ENCODE peak calls at places on chromosomes 6 and 20, in four cellular contexts. J is IMR-90, Q is AG04450, K is A549. T is an unnamed sample.

GRCh38 chr6:167711784-167712183 is 114.9 kb upstream of the AFDN start:
- DNase-seq in K (no peak), J (no peak), Q (no peak), T (no peak)

GRCh38 chr20:25223179-25223661 is 24.7 kb upstream of the PYGB start:
- DNase-seq in Q (peak), J (peak), K (peak), T (peak)

GRCh38 chr6:108118791-108119211 is 44.3 kb upstream of the OSTM1 start:
- DNase-seq in K (no peak), J (no peak), Q (no peak), T (no peak)

GRCh38 chr20:63364801-63365585 is 3.8 kb upstream of the CHRNA4 start:
- DNase-seq in K (no peak), Q (no peak), J (no peak), T (no peak)

GRCh38 chr6:4849214-4849613 is 73.0 kb downstream of the CDYL start:
- DNase-seq in J (peak), K (no peak), Q (no peak), T (no peak)

GRCh38 chr6:143149771-143150170 is 89.1 kb downstream of the AIG1 start:
- DNase-seq in Q (no peak), K (no peak), J (peak), T (no peak)

GRCh38 chr20:37808752-37809070 is 94.2 kb upstream of the VSTM2L start:
- DNase-seq in J (no peak), Q (no peak), K (no peak), T (no peak)

GRCh38 chr20:11311659-11312058 is 606.0 kb upstream of the BTBD3 start:
- DNase-seq in J (no peak), Q (no peak), K (no peak), T (no peak)

GRCh38 chr20:38706482-38706881 is 17.8 kb upstream of the SLC32A1 start:
- DNase-seq in J (no peak), Q (no peak), K (no peak), T (no peak)

GRCh38 chr6:152952045-152952444 is 30.8 kb downstream of the FBXO5 start:
- DNase-seq in J (peak), Q (no peak), K (no peak), T (no peak)

GRCh38 chr20:59515013-59515905 is 89.1 kb upstream of the PHACTR3 start:
- DNase-seq in K (peak), J (peak), Q (no peak), T (no peak)
- TF ChIP-seq CTCF in K (peak), J (peak), Q (peak), T (peak)

DNA sequence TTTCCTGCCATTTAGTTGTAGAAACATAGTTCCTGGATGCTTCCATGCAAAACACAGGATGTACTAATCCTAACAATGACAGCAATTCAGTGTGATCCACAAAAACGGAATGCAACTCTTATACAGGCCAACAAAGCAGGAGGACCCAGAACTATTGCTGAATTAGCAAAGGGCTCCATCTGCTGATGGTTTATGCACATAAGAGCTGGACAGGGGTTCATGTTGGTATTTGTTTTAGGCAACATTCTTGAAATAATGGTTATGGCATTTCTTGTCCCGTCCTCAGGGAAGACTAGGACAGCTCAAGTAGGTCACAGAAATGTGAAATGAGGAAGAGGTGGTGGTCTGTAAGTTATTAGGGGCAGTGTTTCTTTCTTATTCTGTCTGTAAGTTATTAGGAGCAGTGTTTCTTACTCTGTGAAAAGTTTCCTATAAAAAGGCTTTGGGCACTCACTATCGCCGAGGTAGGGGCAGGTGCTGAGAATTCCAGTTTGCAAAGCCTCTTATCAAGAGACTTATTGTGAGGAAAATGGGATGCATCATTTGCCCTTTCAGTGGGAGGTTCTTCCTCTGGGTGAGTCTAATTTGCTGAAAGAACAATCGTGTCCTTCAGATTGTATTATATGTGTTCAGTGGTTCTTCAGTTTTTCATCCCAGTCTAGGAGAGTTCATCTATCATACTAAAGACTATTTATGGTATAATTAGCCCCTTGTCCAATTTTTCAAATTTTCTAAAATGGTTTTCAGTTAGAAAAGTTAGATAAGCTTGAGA is 171.1 kb downstream of the MCHR2 start:
- DNase-seq in J (peak), Q (peak), K (peak), T (peak)
- TF ChIP-seq CTCF in J (peak), Q (peak), K (peak), T (peak)

DNA sequence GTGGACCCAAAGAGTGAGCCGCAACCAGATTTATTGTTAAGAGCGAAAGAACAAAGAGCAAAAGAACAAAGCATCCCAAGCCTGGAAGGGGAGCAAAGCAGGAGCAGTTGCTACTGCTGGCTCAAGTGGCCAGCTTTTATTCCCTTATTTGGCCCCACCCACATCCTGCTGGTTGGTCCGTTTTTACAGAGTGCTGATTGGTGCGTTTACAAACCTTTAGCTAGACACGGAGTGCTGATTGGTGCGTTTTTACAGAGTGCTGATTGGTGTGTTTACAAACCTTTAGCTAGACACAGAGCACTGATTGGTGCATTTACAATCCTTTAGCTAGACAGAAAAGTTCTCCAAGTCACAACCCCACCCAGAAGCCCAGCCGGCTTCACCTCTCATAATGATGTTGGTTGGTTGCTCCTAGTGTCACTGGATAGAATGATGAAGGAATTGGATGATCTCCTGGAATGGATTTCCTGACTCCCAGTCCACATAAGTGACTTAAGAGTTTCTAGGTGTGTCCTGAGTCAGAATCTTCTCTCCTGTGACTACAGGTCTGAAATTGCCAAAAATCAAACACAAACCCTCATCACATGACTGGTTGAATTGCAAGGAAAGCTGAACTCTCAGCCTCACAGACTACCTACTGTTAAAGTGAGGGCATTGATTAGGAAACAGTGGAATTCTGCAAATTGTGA is 52.1 kb upstream of the CAP2 start:
- DNase-seq in Q (no peak), K (no peak), J (no peak), T (no peak)
- TF ChIP-seq CTCF in Q (no peak), K (no peak), J (no peak), T (no peak)

DNA sequence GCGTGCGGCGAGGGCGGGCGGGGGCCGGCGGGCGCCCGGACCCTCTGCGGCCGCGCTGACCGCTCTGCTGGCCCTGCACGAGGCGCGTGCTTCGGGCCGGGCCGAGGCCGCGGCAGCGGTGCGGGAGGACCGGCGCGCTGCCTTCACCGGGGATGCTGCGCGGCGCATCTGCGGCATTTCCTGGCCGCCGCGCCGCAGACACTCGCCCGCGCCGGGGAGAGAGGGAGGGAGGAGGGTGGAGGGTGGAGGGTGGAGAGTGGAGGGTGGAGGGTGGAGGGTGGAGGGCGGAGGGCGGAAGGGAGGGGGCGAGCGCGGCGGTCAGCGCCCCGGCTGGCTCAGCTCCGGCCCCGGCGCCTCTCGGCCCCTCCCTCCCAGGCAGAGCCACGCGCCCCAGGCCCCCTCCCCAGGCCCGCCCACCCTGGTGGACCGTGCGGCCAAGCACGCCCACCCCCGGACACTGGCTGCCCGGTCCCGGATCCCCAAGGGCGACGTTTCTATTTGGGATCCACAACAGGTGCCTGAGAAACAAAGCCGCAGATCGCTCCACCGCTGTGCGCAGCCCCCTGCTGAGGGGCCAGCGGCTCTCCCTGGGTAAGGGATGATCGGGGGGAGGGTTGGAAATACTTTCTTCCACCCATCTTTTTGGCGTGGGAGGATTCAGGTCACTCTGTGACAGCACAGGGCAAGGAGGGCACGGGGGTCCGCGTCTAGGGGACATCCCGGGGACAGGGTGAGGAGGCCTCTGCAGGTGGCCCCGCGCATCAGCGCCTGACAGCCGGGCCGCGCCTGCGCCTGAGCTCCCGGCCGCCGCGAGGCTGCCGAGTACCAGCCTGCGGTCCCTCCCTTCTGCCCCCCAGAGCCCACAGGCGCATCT is 111.2 kb upstream of the BEND6 start:
- DNase-seq in J (peak), Q (no peak), K (peak), T (no peak)
- TF ChIP-seq CTCF in J (peak), Q (peak), K (peak), T (peak)

DNA sequence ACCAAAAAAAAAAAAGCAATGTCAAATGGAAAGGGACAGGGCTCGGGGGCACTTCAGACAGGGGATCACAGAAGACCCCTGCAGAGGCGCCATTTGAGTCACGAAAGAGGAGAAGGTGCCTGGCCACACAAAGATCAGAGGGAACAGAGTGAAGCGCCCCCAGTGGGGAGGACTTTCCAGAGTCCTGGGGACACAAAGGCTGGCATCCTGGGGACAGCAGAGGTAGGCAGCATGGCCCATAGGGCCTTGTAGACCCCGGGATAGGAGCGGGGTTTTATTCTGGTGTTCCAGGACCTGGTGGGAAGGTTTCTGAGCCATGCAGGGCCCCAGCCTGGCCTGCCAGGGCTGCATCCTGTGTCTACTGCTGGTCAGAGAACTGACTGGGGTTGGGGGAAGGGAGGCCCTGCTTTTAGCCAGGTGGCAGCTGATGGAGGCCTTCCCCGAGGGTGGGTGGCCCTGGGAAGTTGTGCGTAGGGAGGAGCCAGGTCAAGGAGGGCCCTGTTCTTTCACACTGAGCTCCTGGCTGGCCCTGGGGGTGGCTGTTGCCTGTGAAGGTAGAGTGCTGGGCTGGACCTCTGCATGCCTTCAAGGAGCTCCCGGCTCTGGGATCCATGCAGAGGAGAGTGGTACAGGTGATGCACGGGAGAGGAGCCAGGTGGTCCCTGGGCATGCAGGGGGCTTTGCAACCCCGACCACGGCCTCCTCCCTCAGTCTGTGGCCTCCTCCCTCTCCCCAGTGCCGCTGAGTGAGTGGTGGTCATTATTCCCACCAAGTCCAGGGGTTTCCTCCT is 117.9 kb downstream of the CDH4 start:
- DNase-seq in J (no peak), K (no peak), Q (no peak), T (no peak)
- TF ChIP-seq CTCF in J (no peak), K (no peak), Q (no peak), T (no peak)

GRCh38 chr6:51349866-51350265 is 531.2 kb downstream of the TFAP2B start:
- DNase-seq in J (no peak), K (no peak), Q (no peak), T (no peak)

GRCh38 chr6:51352506-51353029 is 533.9 kb downstream of the TFAP2B start:
- DNase-seq in J (no peak), K (no peak), Q (no peak), T (no peak)

DNA sequence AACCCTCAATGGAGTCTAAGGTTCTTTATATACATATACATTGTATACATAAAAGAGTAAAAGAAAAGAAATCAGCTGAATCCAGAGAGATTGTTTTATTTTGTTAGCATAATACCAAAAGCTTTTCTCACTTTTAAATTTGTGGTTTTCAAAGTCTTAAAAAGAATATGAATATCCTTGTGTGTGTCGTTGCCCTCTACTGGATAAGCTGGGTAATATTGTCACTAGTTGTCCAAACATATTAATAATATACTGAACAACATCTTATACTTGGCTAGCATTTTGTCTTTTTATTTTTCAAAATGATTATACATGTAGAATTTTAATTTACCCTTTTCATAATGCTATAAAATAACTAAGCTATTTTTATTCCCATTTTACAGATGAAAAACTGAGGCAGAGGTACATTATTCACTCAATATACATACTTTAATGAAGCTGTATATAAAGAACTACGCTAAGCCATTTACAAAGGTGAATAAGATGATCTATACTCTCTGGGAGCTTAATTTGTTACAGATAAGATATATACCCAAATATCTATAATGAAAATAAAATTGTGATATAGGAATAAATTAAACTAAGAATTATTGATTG is 531.7 kb downstream of the TFAP2B start:
- DNase-seq in Q (no peak), K (no peak), J (no peak), T (no peak)
- TF ChIP-seq CTCF in Q (no peak), K (no peak), J (peak), T (no peak)

GRCh38 chr6:41428995-41429417 is 93.6 kb downstream of the NCR2 start:
- DNase-seq in Q (no peak), J (peak), K (no peak), T (no peak)

GRCh38 chr6:41426888-41427641 is 91.7 kb downstream of the NCR2 start:
- DNase-seq in J (no peak), Q (no peak), K (no peak), T (no peak)

GRCh38 chr6:41428402-41428994 is 93.1 kb downstream of the NCR2 start:
- DNase-seq in J (no peak), Q (no peak), K (no peak), T (no peak)

GRCh38 chr6:41426438-41426851 is 91.0 kb downstream of the NCR2 start:
- DNase-seq in Q (no peak), J (no peak), K (no peak), T (no peak)

DNA sequence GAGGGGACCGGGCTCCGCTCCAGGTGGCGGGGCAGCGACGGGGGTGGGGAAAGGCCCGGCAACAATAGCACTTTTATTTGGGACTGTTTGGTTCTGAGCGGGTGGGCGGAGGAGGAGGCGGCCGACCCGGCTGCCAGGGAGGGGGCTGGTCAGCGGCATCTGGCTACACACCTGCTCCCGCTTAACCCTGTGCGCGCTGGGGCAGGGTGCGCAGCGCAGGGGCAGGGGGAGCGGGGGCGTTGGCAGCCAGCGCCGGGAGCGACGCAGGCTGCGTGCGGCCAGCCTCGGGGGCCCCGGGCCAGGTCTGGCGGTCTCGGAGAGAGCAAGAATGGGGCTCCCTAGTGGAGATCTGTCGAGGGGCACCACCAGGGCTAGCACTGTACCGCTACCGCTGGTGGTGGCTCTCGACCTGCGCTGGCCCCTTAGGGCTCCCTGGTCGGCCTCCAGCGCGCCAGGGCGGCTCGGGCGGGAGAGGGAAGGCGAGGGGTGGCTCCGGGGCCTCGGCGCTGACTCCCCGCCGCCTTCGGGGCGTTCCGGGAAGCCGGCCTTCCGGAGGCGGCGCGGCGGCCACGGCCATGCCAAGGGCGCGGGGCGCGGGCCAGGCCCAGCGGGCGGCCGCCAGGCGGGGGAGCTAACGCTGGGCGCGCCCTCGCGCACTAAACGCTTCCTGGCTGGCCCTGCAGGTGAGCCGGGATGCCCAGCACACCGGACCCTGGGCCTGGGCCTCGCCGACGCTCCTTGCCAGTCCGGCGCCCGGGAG is 92.4 kb downstream of the NCR2 start:
- DNase-seq in Q (no peak), K (no peak), J (no peak), T (no peak)
- TF ChIP-seq CTCF in Q (no peak), K (no peak), J (peak), T (no peak)